ENCODE peak calls at places on chromosome 7, in six cellular contexts. S is Panc1, B is tibial nerve, J is ovary, U is HCT116, F is epithelial cell of esophagus. X is an unnamed sample.

GRCh38 chr7:66296001-66296521 is 90.9 kb downstream of the TPST1 start:
- DNase-seq in S (no peak), B (no peak), J (no peak), U (no peak), F (no peak), X (no peak)

GRCh38 chr7:50974240-50974639 is 191.5 kb upstream of the GRB10 start:
- DNase-seq in S (no peak), B (no peak), J (no peak), U (no peak), F (no peak), X (no peak)

GRCh38 chr7:139328375-139328774 is 12.8 kb upstream of the FMC1 start:
- DNase-seq in S (peak), B (no peak), J (no peak), U (no peak), F (peak), X (no peak)

GRCh38 chr7:39153647-39154046 is 175.9 kb downstream of the POU6F2 start:
- DNase-seq in S (no peak), B (no peak), J (no peak), U (no peak), F (no peak), X (no peak)

GRCh38 chr7:55254596-55255500 is 110.3 kb upstream of the LANCL2 start:
- DNase-seq in S (peak), B (peak), J (peak), U (peak), F (peak), X (peak)

GRCh38 chr7:6640246-6640721 is 3.2 kb downstream of the ZNF316 start:
- DNase-seq in S (no peak), B (peak), J (no peak), U (no peak), F (peak), X (no peak)

GRCh38 chr7:923108-924041 is 31.1 kb downstream of the ADAP1 start:
- DNase-seq in S (no peak), B (peak), J (peak), U (no peak), F (no peak), X (no peak)

GRCh38 chr7:102044984-102045673 is 227.7 kb downstream of the CUX1 start:
- DNase-seq in S (no peak), B (peak), J (peak), U (peak), F (no peak), X (no peak)

GRCh38 chr7:69754476-69754875 is 156.2 kb downstream of the AUTS2 start:
- DNase-seq in S (no peak), B (no peak), J (no peak), U (no peak), F (no peak), X (no peak)

GRCh38 chr7:17706734-17707133 is 233.6 kb downstream of the SNX13 start:
- DNase-seq in S (peak), B (peak), J (no peak), U (peak), F (peak), X (peak)

GRCh38 chr7:135161669-135162068 is 8.8 kb downstream of the CYREN start:
- DNase-seq in S (no peak), B (no peak), J (no peak), U (no peak), F (no peak), X (no peak)

GRCh38 chr7:2299131-2299829 is 15.0 kb downstream of the SNX8 start:
- DNase-seq in S (no peak), B (peak), J (no peak), U (no peak), F (no peak), X (no peak)

GRCh38 chr7:98930464-98930863 is 52.1 kb downstream of the TRRAP start:
- DNase-seq in S (no peak), B (no peak), J (no peak), U (no peak), F (no peak), X (no peak)

GRCh38 chr7:129785457-129786178 is 167.1 kb downstream of the UBE2H start:
- DNase-seq in S (no peak), B (no peak), J (no peak), U (no peak), F (no peak), X (no peak)

GRCh38 chr7:84533209-84533608 is 338.6 kb upstream of the SEMA3A start:
- DNase-seq in S (no peak), B (no peak), J (no peak), U (no peak), F (no peak), X (no peak)

GRCh38 chr7:136997735-136998134 is 129.3 kb downstream of the CHRM2 start:
- DNase-seq in S (peak), B (no peak), J (no peak), U (no peak), F (peak), X (no peak)

GRCh38 chr7:135812151-135812550 is 63.5 kb upstream of the FAM180A start:
- DNase-seq in S (no peak), B (no peak), J (no peak), U (no peak), F (no peak), X (no peak)

GRCh38 chr7:16846611-16847165 is 35.1 kb downstream of the AGR3 start:
- DNase-seq in S (no peak), B (no peak), J (no peak), U (no peak), F (peak), X (no peak)

GRCh38 chr7:23520582-23520981 is 11.2 kb downstream of the TRA2A start:
- DNase-seq in S (no peak), B (no peak), J (no peak), U (no peak), F (no peak), X (no peak)
- TF ChIP-seq CTCF in S (no peak), B (no peak), J (no peak), U (peak), F (no peak), X (no peak)

GRCh38 chr7:144087230-144087629 is 1.2 kb downstream of the OR2A12 start:
- DNase-seq in S (no peak), B (no peak), J (no peak), U (no peak), F (no peak), X (no peak)

GRCh38 chr7:144085978-144086377 is at the start of gene OR2A12:
- DNase-seq in S (no peak), B (no peak), J (no peak), U (no peak), F (no peak), X (no peak)

GRCh38 chr7:144086730-144087129 is 652 bp downstream of the OR2A12 start:
- DNase-seq in S (no peak), B (no peak), J (no peak), U (no peak), F (no peak), X (no peak)

DNA sequence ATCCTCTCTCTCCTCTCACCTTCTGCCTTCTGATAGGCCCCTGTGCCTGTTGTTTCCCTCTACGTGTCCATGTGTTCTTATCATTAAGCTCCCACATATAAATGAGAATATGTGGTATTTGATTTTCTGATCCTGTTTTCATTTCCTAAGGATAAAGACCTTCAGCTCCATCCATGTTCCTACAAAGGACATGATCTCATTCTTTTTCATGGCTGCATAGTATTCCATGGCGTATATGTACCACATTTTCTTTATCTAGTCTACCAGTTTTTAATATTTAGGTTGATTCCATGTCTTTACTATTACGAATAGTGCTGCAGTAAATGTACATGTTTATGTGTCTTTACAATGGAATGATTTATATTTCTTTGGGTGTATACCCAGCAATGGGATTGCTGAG is 4.6 kb downstream of the OR2A12 start:
- DNase-seq in S (no peak), B (no peak), J (no peak), U (no peak), F (no peak), X (no peak)
- H3K4me3 ChIP-seq in S (no peak), B (no peak), J (no peak), U (no peak), F (no peak), X (no peak)

GRCh38 chr7:155559519-155560108 is 13.3 kb upstream of the CNPY1 start:
- DNase-seq in S (no peak), B (no peak), J (no peak), U (no peak), F (no peak), X (no peak)

GRCh38 chr7:155560196-155560595 is 13.8 kb upstream of the CNPY1 start:
- DNase-seq in S (no peak), B (no peak), J (no peak), U (no peak), F (no peak), X (no peak)

GRCh38 chr7:155558351-155558750 is 12.0 kb upstream of the CNPY1 start:
- DNase-seq in S (no peak), B (no peak), J (no peak), U (no peak), F (no peak), X (no peak)

GRCh38 chr7:155557778-155558177 is 11.4 kb upstream of the CNPY1 start:
- DNase-seq in S (no peak), B (no peak), J (no peak), U (no peak), F (no peak), X (no peak)

DNA sequence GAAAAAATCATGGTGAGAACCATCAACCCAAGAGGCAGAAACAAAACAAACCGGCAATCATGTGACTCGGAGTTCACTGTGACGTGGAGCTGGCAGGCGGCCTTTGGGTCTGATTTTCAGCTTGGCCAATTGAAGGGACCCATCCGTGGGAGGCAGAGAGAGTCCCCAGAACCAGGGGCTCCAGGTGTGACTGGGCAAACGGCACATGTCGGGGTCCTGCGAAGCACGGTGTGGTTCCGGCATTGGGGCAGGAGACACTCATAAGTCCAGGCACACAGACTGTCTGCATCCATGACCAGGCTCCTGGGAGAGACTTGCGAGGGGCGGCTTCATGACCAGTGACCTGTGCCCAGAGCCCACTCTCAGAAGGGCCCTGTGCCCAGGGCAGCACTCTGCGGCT is 12.6 kb upstream of the CNPY1 start:
- DNase-seq in S (no peak), B (no peak), J (no peak), U (no peak), F (no peak), X (no peak)
- TF ChIP-seq CTCF in S (no peak), B (no peak), J (no peak), U (no peak), F (no peak), X (no peak)

GRCh38 chr7:28125381-28126046 is 55.1 kb downstream of the JAZF1 start:
- DNase-seq in S (no peak), B (peak), J (no peak), U (no peak), F (peak), X (no peak)
- H3K4me3 ChIP-seq in S (no peak), B (no peak), J (no peak), U (no peak), F (no peak), X (no peak)

X was measured in LNCaP clone FGC.